ENCODE peak calls at places on chromosomes 1 and 21, in six cellular contexts. Z is stimulated activated CD8-positive, alpha-beta memory T cell treated with anti-CD3 and anti-CD28 coated beads, Interleukin-7, amount 100 ng/mL, for 24 hours; U is ovary; G is cardiac muscle cell; I is GM10248; B is neuronal stem cell. F is an unnamed sample.

GRCh38 chr1:51689643-51690042 is 72.8 kb downstream of the OSBPL9 start:
- DNase-seq in Z (no peak), U (no peak), G (no peak), I (no peak), B (peak; percentile 11), F (peak; percentile 30)

GRCh38 chr1:1554550-1554925 is 14.1 kb upstream of the TMEM240 start:
- DNase-seq in Z (no peak), U (no peak), G (no peak), I (no peak), B (no peak), F (no peak)

GRCh38 chr1:1540015-1540816 is at the start of gene TMEM240:
- DNase-seq in Z (peak; percentile 32), U (peak; percentile 91), G (peak; percentile 89), I (peak; percentile 71), B (peak; percentile 71), F (peak; percentile 91)

GRCh38 chr1:51946300-51946699 is 44.2 kb downstream of the RAB3B start:
- DNase-seq in Z (no peak), U (no peak), G (no peak), I (no peak), B (no peak), F (no peak)

GRCh38 chr1:225962440-225962975 is 21.5 kb upstream of the LEFTY2 start:
- DNase-seq in Z (peak; percentile 56), U (peak; percentile 62), G (peak; percentile 33), I (peak; percentile 82), B (no peak), F (peak; percentile 83)

GRCh38 chr1:61743716-61744620 is 1.7 kb downstream of the PATJ start:
- DNase-seq in Z (no peak), U (no peak), G (no peak), I (no peak), B (no peak), F (no peak)

GRCh38 chr1:151478140-151478812 is 19.0 kb upstream of the POGZ start:
- DNase-seq in Z (no peak), U (no peak), G (no peak), I (no peak), B (no peak), F (no peak)

GRCh38 chr21:44748621-44749020 is 37.2 kb upstream of the TSPEAR start:
- DNase-seq in Z (no peak), U (no peak), G (no peak), I (no peak), B (no peak), F (peak; percentile 91)

GRCh38 chr21:35378881-35379280 is 329.8 kb upstream of the RUNX1 start:
- DNase-seq in Z (no peak), U (no peak), G (no peak), I (no peak), B (no peak), F (no peak)

GRCh38 chr1:15139654-15140350 is 13.7 kb upstream of the TMEM51 start:
- DNase-seq in Z (no peak), U (no peak), G (no peak), I (no peak), B (no peak), F (peak; percentile 65)

GRCh38 chr1:226702318-226702956 is 36.6 kb downstream of the ITPKB start:
- DNase-seq in Z (no peak), U (no peak), G (peak; percentile 75), I (no peak), B (no peak), F (no peak)

GRCh38 chr1:111778541-111779051 is 22.9 kb downstream of the DDX20 start:
- DNase-seq in Z (no peak), U (no peak), G (peak; percentile 54), I (no peak), B (peak; percentile 31), F (peak; percentile 83)

GRCh38 chr1:112507896-112508241 is 896 bp upstream of the WNT2B start:
- DNase-seq in Z (no peak), U (peak; percentile 70), G (no peak), I (peak; percentile 54), B (no peak), F (peak; percentile 79)

GRCh38 chr1:19220080-19220846 is 10.2 kb upstream of the UBR4 start:
- DNase-seq in Z (no peak), U (no peak), G (no peak), I (no peak), B (no peak), F (no peak)

GRCh38 chr1:157360021-157360390 is 192.3 kb downstream of the FCRL5 start:
- DNase-seq in Z (no peak), U (no peak), G (no peak), I (no peak), B (no peak), F (no peak)

GRCh38 chr1:64679177-64679576 is 65.7 kb upstream of the RAVER2 start:
- DNase-seq in Z (no peak), U (no peak), G (no peak), I (no peak), B (no peak), F (no peak)

GRCh38 chr1:201349091-201349490 is 28.4 kb downstream of the TNNT2 start:
- DNase-seq in Z (no peak), U (no peak), G (no peak), I (no peak), B (no peak), F (no peak)

GRCh38 chr21:15029077-15029476 is 35.7 kb downstream of the NRIP1 start:
- DNase-seq in Z (no peak), U (no peak), G (no peak), I (no peak), B (no peak), F (no peak)

GRCh38 chr1:228695015-228695955 is 40.0 kb upstream of the RHOU start:
- DNase-seq in Z (no peak), U (no peak), G (no peak), I (no peak), B (no peak), F (no peak)

GRCh38 chr1:247407180-247407616 is 8.8 kb upstream of the NLRP3 start:
- DNase-seq in Z (no peak), U (no peak), G (no peak), I (peak; percentile 68), B (no peak), F (no peak)

GRCh38 chr1:19643113-19643512 is 998 bp upstream of the NBL1 start:
- DNase-seq in Z (no peak), U (no peak), G (no peak), I (no peak), B (no peak), F (no peak)

GRCh38 chr1:32733573-32734321 is 31.2 kb upstream of the SYNC start:
- DNase-seq in Z (no peak), U (no peak), G (peak; percentile 29), I (peak; percentile 56), B (peak; percentile 55), F (peak; percentile 70)

GRCh38 chr1:167714851-167715652 is 6.7 kb upstream of the MPZL1 start:
- DNase-seq in Z (peak; percentile 68), U (peak; percentile 90), G (peak; percentile 90), I (peak; percentile 76), B (peak; percentile 93), F (peak; percentile 86)

GRCh38 chr1:44621841-44622286 is 52.4 kb downstream of the TMEM53 start:
- DNase-seq in Z (no peak), U (no peak), G (no peak), I (no peak), B (no peak), F (no peak)